ENCODE peak calls at places on chromosomes 1 and 21, in eight cellular contexts. Y is anterior cingulate cortex; G is NCI-H345; O is activated T-cell treated with anti-CD3 and anti-CD28 coated beads for 1 hour; Z is NCI-H1092 treated with DMSO at 0.1 percent for 48 hours; M is CD8-positive, alpha-beta T cell; R is hepatocyte; E is GM12865. H is an unnamed sample.

GRCh38 chr21:45940621-45941337 is 40.8 kb upstream of the COL6A1 start:
- DNase-seq in Y (no peak), G (no peak), O (no peak), Z (no peak), M (no peak), R (no peak), E (no peak), H (no peak)

GRCh38 chr1:92244376-92244775 is 26.7 kb downstream of the C1orf146 start:
- DNase-seq in Y (no peak), G (no peak), O (no peak), Z (no peak), M (no peak), R (no peak), E (no peak), H (no peak)

GRCh38 chr1:168112673-168113305 is 23.9 kb downstream of the GPR161 start:
- DNase-seq in Y (no peak), G (peak), O (no peak), Z (peak), M (no peak), R (peak), E (peak), H (peak)

GRCh38 chr1:82778612-82779011 is 977.9 kb downstream of the ADGRL2 start:
- DNase-seq in Y (no peak), G (no peak), O (no peak), Z (no peak), M (no peak), R (peak), E (no peak), H (peak)

GRCh38 chr1:231032963-231033362 is 7.1 kb downstream of the FAM89A start:
- DNase-seq in Y (no peak), G (no peak), O (no peak), Z (no peak), M (no peak), R (no peak), E (no peak), H (no peak)

GRCh38 chr1:173946380-173946921 is 29.3 kb upstream of the SERPINC1 start:
- DNase-seq in Y (no peak), G (no peak), O (no peak), Z (no peak), M (no peak), R (no peak), E (peak), H (no peak)

GRCh38 chr1:228997721-228998144 is 262.5 kb downstream of the RHOU start:
- DNase-seq in Y (no peak), G (no peak), O (no peak), Z (no peak), M (no peak), R (no peak), E (no peak), H (no peak)

GRCh38 chr1:1243807-1244191 is 2.7 kb downstream of the C1QTNF12 start:
- DNase-seq in Y (no peak), G (no peak), O (no peak), Z (no peak), M (no peak), R (no peak), E (no peak), H (no peak)

GRCh38 chr1:156368157-156368658 is 803 bp upstream of the RHBG start:
- DNase-seq in Y (no peak), G (no peak), O (no peak), Z (no peak), M (no peak), R (peak), E (no peak), H (no peak)

GRCh38 chr1:3658231-3658615 is 5.9 kb downstream of the TP73 start:
- DNase-seq in Y (no peak), G (no peak), O (no peak), Z (no peak), M (no peak), R (no peak), E (no peak), H (no peak)

GRCh38 chr1:156284112-156284511 is at the start of gene TMEM79:
- DNase-seq in Y (no peak), G (no peak), O (no peak), Z (no peak), M (no peak), R (peak), E (no peak), H (peak)

GRCh38 chr21:28801906-28802305 is 190.8 kb downstream of the LTN1 start:
- DNase-seq in Y (no peak), G (no peak), O (no peak), Z (no peak), M (no peak), R (no peak), E (no peak), H (no peak)

GRCh38 chr1:14795589-14795988 is 197.1 kb downstream of the KAZN start:
- DNase-seq in Y (no peak), G (no peak), O (no peak), Z (no peak), M (no peak), R (no peak), E (no peak), H (no peak)

GRCh38 chr1:157359309-157360020 is 192.8 kb downstream of the FCRL5 start:
- DNase-seq in Y (no peak), G (peak), O (no peak), Z (peak), M (no peak), R (peak), E (no peak), H (no peak)

GRCh38 chr1:186418503-186418902 is 42.4 kb downstream of the PDC start:
- DNase-seq in Y (no peak), G (peak), O (no peak), Z (peak), M (no peak), R (no peak), E (no peak), H (no peak)

GRCh38 chr1:27074175-27074780 is 61.6 kb upstream of the TENT5B start:
- DNase-seq in Y (no peak), G (no peak), O (no peak), Z (no peak), M (no peak), R (peak), E (no peak), H (no peak)

GRCh38 chr1:8373547-8374270 is 55.8 kb downstream of the SLC45A1 start:
- DNase-seq in Y (no peak), G (peak), O (no peak), Z (peak), M (no peak), R (peak), E (no peak), H (no peak)

GRCh38 chr1:1778827-1779675 is 781 bp upstream of the NADK start:
- DNase-seq in Y (no peak), G (peak), O (peak), Z (no peak), M (peak), R (peak), E (peak), H (peak)

GRCh38 chr1:27143408-27143807 is 11.5 kb downstream of the SLC9A1 start:
- DNase-seq in Y (no peak), G (no peak), O (no peak), Z (no peak), M (no peak), R (no peak), E (no peak), H (no peak)

GRCh38 chr21:41366522-41367151 is 4.8 kb downstream of the MX2 start:
- DNase-seq in Y (no peak), G (peak), O (no peak), Z (no peak), M (no peak), R (peak), E (peak), H (peak)

GRCh38 chr1:166915941-166916340 is 39.9 kb upstream of the TADA1 start:
- DNase-seq in Y (no peak), G (no peak), O (no peak), Z (no peak), M (no peak), R (no peak), E (no peak), H (no peak)

GRCh38 chr1:163307479-163308171 is 14.1 kb upstream of the NUF2 start:
- DNase-seq in Y (no peak), G (no peak), O (no peak), Z (no peak), M (no peak), R (no peak), E (no peak), H (no peak)

GRCh38 chr1:87348346-87349019 is 19.8 kb downstream of the LMO4 start:
- DNase-seq in Y (no peak), G (peak), O (no peak), Z (peak), M (no peak), R (no peak), E (no peak), H (no peak)

GRCh38 chr21:35635261-35635660 is 425.1 kb downstream of the SETD4 start:
- DNase-seq in Y (no peak), G (no peak), O (no peak), Z (no peak), M (no peak), R (no peak), E (no peak), H (no peak)

GRCh38 chr1:90370696-90371095 is 346.4 kb downstream of the BARHL2 start:
- DNase-seq in Y (no peak), G (no peak), O (no peak), Z (no peak), M (no peak), R (no peak), E (no peak), H (no peak)

GRCh38 chr1:234726359-234726836 is 116.4 kb upstream of the IRF2BP2 start:
- DNase-seq in Y (no peak), G (peak), O (no peak), Z (peak), M (no peak), R (no peak), E (no peak), H (no peak)

GRCh38 chr1:229563701-229564100 is 5.2 kb upstream of the ABCB10 start:
- DNase-seq in Y (no peak), G (no peak), O (no peak), Z (no peak), M (no peak), R (no peak), E (no peak), H (no peak)

GRCh38 chr1:162028726-162029125 is 5.1 kb upstream of the OLFML2B start:
- DNase-seq in Y (no peak), G (no peak), O (no peak), Z (peak), M (no peak), R (no peak), E (peak), H (no peak)

GRCh38 chr1:50471967-50472366 is 48.7 kb upstream of the DMRTA2 start:
- DNase-seq in Y (no peak), G (no peak), O (no peak), Z (no peak), M (no peak), R (no peak), E (no peak), H (no peak)

H was measured in HT-29.